ENCODE peak calls at places on chromosomes 16 and 17, in six cellular contexts. I is NCI-H510A treated with DMSO at 0.1 percent for 48 hours, F is M059J, M is substantia nigra, H is MCF 10A, A is suprapubic skin. P is an unnamed sample.

GRCh38 chr17:66123163-66123562 is 68.8 kb downstream of the CEP112 start:
- DNase-seq in F (peak), I (no peak), A (no peak), M (no peak), H (peak), P (peak)

GRCh38 chr17:56174421-56174820 is 21.1 kb downstream of the ANKFN1 start:
- DNase-seq in M (no peak), F (no peak), I (no peak), H (no peak), A (no peak), P (no peak)

GRCh38 chr17:61783556-61784304 is 79.6 kb downstream of the BRIP1 start:
- DNase-seq in I (no peak), F (no peak), H (no peak), M (no peak), A (no peak), P (no peak)

GRCh38 chr17:50447870-50448573 is 20.7 kb downstream of the CHAD start:
- DNase-seq in H (no peak), I (peak), A (no peak), F (no peak), M (no peak), P (no peak)

GRCh38 chr17:10369239-10369638 is 3.6 kb downstream of the MYH13 start:
- DNase-seq in F (no peak), H (no peak), I (no peak), A (no peak), M (no peak), P (no peak)

GRCh38 chr17:44293509-44294226 is 14.7 kb upstream of the RUNDC3A start:
- DNase-seq in I (no peak), A (no peak), F (no peak), M (no peak), H (no peak), P (no peak)

GRCh38 chr16:27399969-27400368 is 2.0 kb upstream of the IL21R start:
- DNase-seq in M (no peak), H (no peak), F (no peak), A (no peak), I (no peak), P (no peak)

GRCh38 chr17:59893617-59894100 is 738 bp downstream of the RPS6KB1 start:
- DNase-seq in A (no peak), M (no peak), I (peak), F (peak), H (peak), P (peak)

GRCh38 chr17:17079761-17080160 is 37.5 kb downstream of the MPRIP start:
- DNase-seq in I (no peak), M (peak), F (no peak), H (no peak), A (no peak), P (no peak)

GRCh38 chr17:80947200-80947940 is 44.3 kb upstream of the CHMP6 start:
- DNase-seq in M (no peak), A (no peak), I (no peak), F (no peak), H (no peak), P (no peak)

GRCh38 chr16:2520784-2521577 is 810 bp downstream of the AMDHD2 start:
- DNase-seq in M (no peak), F (no peak), H (peak), I (no peak), A (peak), P (peak)

GRCh38 chr17:46013502-46014165 is 14.6 kb downstream of the STH start:
- DNase-seq in M (peak), I (no peak), F (peak), H (peak), A (no peak), P (no peak)

GRCh38 chr16:59210955-59211541 is 476.9 kb upstream of the GOT2 start:
- DNase-seq in I (no peak), A (no peak), M (no peak), F (peak), H (peak), P (peak)

GRCh38 chr17:40306395-40306794 is 2.6 kb upstream of the RARA start:
- DNase-seq in F (peak), H (no peak), I (no peak), M (no peak), A (no peak), P (no peak)

GRCh38 chr17:82242698-82242976 is 13.8 kb downstream of the SLC16A3 start:
- DNase-seq in I (no peak), H (no peak), F (no peak), M (no peak), A (no peak), P (no peak)

GRCh38 chr17:43338886-43339516 is 59.8 kb upstream of the ARL4D start:
- DNase-seq in H (peak), M (peak), A (no peak), I (peak), F (peak), P (peak)

GRCh38 chr16:55914383-55914782 is 39.2 kb upstream of the CES5A start:
- DNase-seq in M (no peak), I (no peak), H (no peak), F (no peak), A (no peak), P (no peak)

GRCh38 chr16:11361751-11362742 is 16.8 kb downstream of the RMI2 start:
- DNase-seq in M (no peak), F (peak), A (no peak), I (no peak), H (no peak), P (no peak)

GRCh38 chr17:65902831-65903549 is 288.9 kb downstream of the CEP112 start:
- DNase-seq in A (no peak), M (no peak), I (peak), H (no peak), F (no peak), P (peak)

GRCh38 chr16:63596716-63597115 is 1525.1 kb downstream of the CDH11 start:
- DNase-seq in I (no peak), M (no peak), A (no peak), F (no peak), H (no peak), P (no peak)

GRCh38 chr17:45651145-45651713 is 132.9 kb upstream of the CRHR1 start:
- DNase-seq in A (no peak), H (no peak), I (no peak), F (no peak), M (no peak), P (no peak)

GRCh38 chr17:1324201-1324750 is 44.8 kb downstream of the TRARG1 start:
- DNase-seq in M (no peak), I (no peak), A (no peak), H (no peak), F (no peak), P (no peak)

GRCh38 chr16:57137043-57137442 is 44.7 kb downstream of the CPNE2 start:
- DNase-seq in H (no peak), M (no peak), I (no peak), A (no peak), F (no peak), P (no peak)